ENCODE peak calls at places on chromosomes 11 and 22, in four cellular contexts. One of them, this sample, is unnamed. For H3K27me3, the result is how much of the 10 kb centered on the place peaks cover.

GRCh38 chr22:30214703-30215405 is 31.7 kb downstream of the LIF start:
- DNase-seq in H1: no peak
- DNase-seq in HepG2: no peak
- DNase-seq in GM12878: no peak
- DNase-seq in this sample: no peak

GRCh38 chr22:29784451-29785361 is 17.5 kb downstream of the UQCR10 start:
- DNase-seq in HepG2: peak
- DNase-seq in H1: no peak
- DNase-seq in GM12878: no peak
- DNase-seq in this sample: no peak

GRCh38 chr11:27466363-27466762 is 6.2 kb downstream of the LGR4 start:
- DNase-seq in GM12878: no peak
- DNase-seq in HepG2: no peak
- DNase-seq in H1: no peak
- DNase-seq in this sample: no peak

GRCh38 chr11:34405079-34405858 is 33.5 kb upstream of the CAT start:
- DNase-seq in HepG2: no peak
- DNase-seq in GM12878: peak
- DNase-seq in H1: no peak
- DNase-seq in this sample: no peak

GRCh38 chr11:122023614-122024250 is 92.3 kb downstream of the BLID start:
- DNase-seq in GM12878: no peak
- DNase-seq in H1: no peak
- DNase-seq in HepG2: no peak
- DNase-seq in this sample: no peak

GRCh38 chr11:82680252-82680651 is 53.4 kb downstream of the FAM181B start:
- DNase-seq in HepG2: no peak
- DNase-seq in GM12878: no peak
- DNase-seq in H1: no peak
- DNase-seq in this sample: no peak

GRCh38 chr22:48889887-48890692 is 937.6 kb downstream of the BRD1 start:
- DNase-seq in H1: no peak
- DNase-seq in GM12878: no peak
- DNase-seq in HepG2: no peak
- DNase-seq in this sample: no peak

GRCh38 chr11:48880021-48880441 is 103.7 kb downstream of the TRIM51G start:
- DNase-seq in H1: no peak
- DNase-seq in GM12878: no peak
- DNase-seq in HepG2: no peak
- DNase-seq in this sample: no peak

GRCh38 chr11:17780668-17781067 is 46.1 kb downstream of the KCNC1 start:
- DNase-seq in GM12878: no peak
- DNase-seq in HepG2: no peak
- DNase-seq in H1: no peak
- DNase-seq in this sample: no peak

GRCh38 chr11:20026629-20027545 is 133.4 kb downstream of the DBX1 start:
- DNase-seq in H1: peak
- DNase-seq in GM12878: no peak
- DNase-seq in HepG2: no peak
- DNase-seq in this sample: peak

GRCh38 chr22:25838960-25839741 is 97.2 kb downstream of the MYO18B start:
- DNase-seq in HepG2: no peak
- DNase-seq in GM12878: no peak
- DNase-seq in H1: no peak
- DNase-seq in this sample: no peak

GRCh38 chr11:92349478-92350156 is 125.0 kb downstream of the FAT3 start:
- DNase-seq in H1: no peak
- DNase-seq in HepG2: no peak
- DNase-seq in GM12878: no peak
- DNase-seq in this sample: no peak

GRCh38 chr11:86637976-86638375 is 34.4 kb downstream of the ME3 start:
- DNase-seq in GM12878: no peak
- DNase-seq in HepG2: no peak
- DNase-seq in H1: no peak
- DNase-seq in this sample: no peak

GRCh38 chr11:68855205-68855978 is 13.7 kb upstream of the CPT1A start:
- DNase-seq in H1: no peak
- DNase-seq in GM12878: no peak
- DNase-seq in HepG2: no peak
- DNase-seq in this sample: no peak

GRCh38 chr11:20397281-20397680 is 9.8 kb downstream of the PRMT3 start:
- DNase-seq in H1: no peak
- DNase-seq in GM12878: no peak
- DNase-seq in HepG2: peak
- DNase-seq in this sample: peak

GRCh38 chr11:92932023-92932422 is 37.4 kb upstream of the MTNR1B start:
- DNase-seq in H1: no peak
- DNase-seq in HepG2: no peak
- DNase-seq in GM12878: no peak
- DNase-seq in this sample: no peak

GRCh38 chr11:66970808-66971442 is 4.2 kb upstream of the C11orf86 start:
- DNase-seq in GM12878: no peak
- DNase-seq in H1: no peak
- DNase-seq in HepG2: peak
- DNase-seq in this sample: no peak

GRCh38 chr11:130765369-130765768 is 150.9 kb downstream of the SNX19 start:
- DNase-seq in HepG2: no peak
- DNase-seq in H1: no peak
- DNase-seq in GM12878: no peak
- DNase-seq in this sample: no peak

GRCh38 chr11:4610258-4610935 is 2.4 kb upstream of the TRIM68 start:
- DNase-seq in H1: no peak
- DNase-seq in HepG2: no peak
- DNase-seq in GM12878: no peak
- DNase-seq in this sample: no peak

GRCh38 chr11:32198053-32198452 is 107.2 kb downstream of the RCN1 start:
- DNase-seq in H1: no peak
- DNase-seq in HepG2: no peak
- DNase-seq in GM12878: no peak
- DNase-seq in this sample: no peak

DNA sequence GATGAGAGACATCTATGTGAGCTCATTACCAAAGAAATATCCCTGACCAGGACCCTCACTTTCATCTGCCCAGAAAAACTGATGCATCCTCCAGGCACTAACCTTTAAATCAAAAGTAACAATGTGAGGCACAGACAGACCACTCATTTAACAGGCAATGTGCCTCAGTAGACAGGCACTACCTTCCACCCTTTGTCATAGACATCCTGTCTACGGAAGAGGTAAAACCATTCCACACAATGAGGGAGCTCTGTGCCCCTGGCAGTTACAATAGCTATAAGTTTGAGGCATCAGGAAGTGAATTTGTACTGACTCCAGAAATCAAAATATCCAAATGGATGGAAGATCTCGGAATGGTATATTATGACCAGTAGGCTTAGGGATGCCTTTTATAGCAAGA is 6.7 kb upstream of the CAVIN3 start:
- DNase-seq in GM12878: no peak
- DNase-seq in HepG2: no peak
- DNase-seq in H1: no peak
- DNase-seq in this sample: no peak
- H3K27me3 ChIP-seq in GM12878: under half
- H3K27me3 ChIP-seq in HepG2: under half
- H3K27me3 ChIP-seq in H1: under half
- H3K27me3 ChIP-seq in this sample: under half

GRCh38 chr11:37572491-37573171 is 974.6 kb upstream of the RAG2 start:
- DNase-seq in GM12878: no peak
- DNase-seq in H1: no peak
- DNase-seq in HepG2: no peak
- DNase-seq in this sample: no peak
- TF ChIP-seq SUZ12 in GM12878: no peak
- TF ChIP-seq SUZ12 in H1: no peak
- TF ChIP-seq SUZ12 in HepG2: no peak
- TF ChIP-seq SUZ12 in this sample: no peak

DNA sequence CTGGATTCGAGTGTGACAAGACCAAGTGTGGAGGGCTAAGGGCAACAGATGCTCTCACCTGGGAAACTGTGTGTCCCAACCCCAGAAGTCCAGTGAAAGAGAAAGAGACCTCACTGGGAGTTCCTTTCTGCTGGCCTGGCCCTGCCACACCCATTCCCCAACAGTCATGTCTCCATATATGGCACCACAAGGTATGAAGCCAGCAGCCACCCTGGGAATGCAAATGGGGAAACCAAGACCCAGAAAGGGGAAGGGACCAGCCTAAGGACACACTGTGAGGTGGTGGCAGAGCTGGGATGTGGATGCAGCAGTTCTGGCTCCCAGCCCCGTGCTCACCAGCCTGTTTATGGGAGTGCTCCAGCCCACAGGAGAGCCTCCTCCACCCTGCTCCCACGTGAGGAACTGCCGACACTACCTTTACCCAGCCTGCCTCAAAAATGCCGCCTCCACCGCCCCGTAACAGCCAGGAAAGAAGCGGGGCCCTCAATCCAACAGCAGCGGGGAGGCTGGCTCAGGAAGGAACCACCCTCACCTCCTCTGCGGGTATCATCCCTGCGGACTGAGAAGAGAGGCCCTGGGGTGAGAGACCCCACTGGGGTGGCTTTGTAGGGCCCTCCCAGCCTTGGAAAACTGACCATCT is 12.6 kb downstream of the LMO1 start:
- DNase-seq in H1: no peak
- DNase-seq in GM12878: no peak
- DNase-seq in HepG2: no peak
- DNase-seq in this sample: no peak
- TF ChIP-seq ZNF274 in H1: no peak
- TF ChIP-seq ZNF274 in GM12878: no peak
- TF ChIP-seq ZNF274 in HepG2: no peak
- TF ChIP-seq ZNF274 in this sample: no peak

DNA sequence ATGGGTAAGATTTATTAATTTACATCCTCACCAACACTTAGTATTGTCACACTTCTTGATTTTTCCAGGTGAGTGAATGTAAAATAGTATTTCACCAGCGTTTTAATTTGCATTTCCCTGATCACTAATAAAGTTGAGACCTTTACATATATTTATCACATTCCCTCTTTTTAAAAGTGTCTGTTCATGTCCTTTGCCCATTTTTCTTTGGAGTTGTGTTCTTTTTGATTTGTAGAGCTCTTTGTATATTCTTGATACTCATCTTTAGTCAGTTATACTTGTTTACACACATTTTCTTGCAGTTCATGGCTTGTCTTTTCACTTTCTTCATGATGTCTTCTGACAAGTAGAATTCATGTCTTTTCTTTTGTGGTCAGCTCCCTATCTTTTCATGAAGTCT is 2.2 kb upstream of the PLAAT5 start:
- DNase-seq in HepG2: no peak
- DNase-seq in H1: no peak
- DNase-seq in GM12878: no peak
- DNase-seq in this sample: no peak
- H3K27me3 ChIP-seq in HepG2: under half
- H3K27me3 ChIP-seq in H1: under half
- H3K27me3 ChIP-seq in GM12878: under half
- H3K27me3 ChIP-seq in this sample: under half

GRCh38 chr22:44381761-44382454 is 69.2 kb upstream of the SHISAL1 start:
- DNase-seq in GM12878: no peak
- DNase-seq in H1: no peak
- DNase-seq in HepG2: no peak
- DNase-seq in this sample: no peak

GRCh38 chr22:44380716-44381500 is 68.2 kb upstream of the SHISAL1 start:
- DNase-seq in H1: no peak
- DNase-seq in GM12878: no peak
- DNase-seq in HepG2: no peak
- DNase-seq in this sample: no peak

GRCh38 chr22:44383071-44383575 is 70.4 kb upstream of the SHISAL1 start:
- DNase-seq in GM12878: no peak
- DNase-seq in HepG2: no peak
- DNase-seq in H1: no peak
- DNase-seq in this sample: no peak

GRCh38 chr22:44383652-44384562 is 71.2 kb upstream of the SHISAL1 start:
- DNase-seq in GM12878: no peak
- DNase-seq in HepG2: no peak
- DNase-seq in H1: no peak
- DNase-seq in this sample: no peak

GRCh38 chr22:44382461-44383038 is 69.8 kb upstream of the SHISAL1 start:
- DNase-seq in GM12878: no peak
- DNase-seq in HepG2: peak
- DNase-seq in H1: no peak
- DNase-seq in this sample: no peak
- TF ChIP-seq SUZ12 in GM12878: no peak
- TF ChIP-seq SUZ12 in HepG2: no peak
- TF ChIP-seq SUZ12 in H1: no peak
- TF ChIP-seq SUZ12 in this sample: no peak

DNA sequence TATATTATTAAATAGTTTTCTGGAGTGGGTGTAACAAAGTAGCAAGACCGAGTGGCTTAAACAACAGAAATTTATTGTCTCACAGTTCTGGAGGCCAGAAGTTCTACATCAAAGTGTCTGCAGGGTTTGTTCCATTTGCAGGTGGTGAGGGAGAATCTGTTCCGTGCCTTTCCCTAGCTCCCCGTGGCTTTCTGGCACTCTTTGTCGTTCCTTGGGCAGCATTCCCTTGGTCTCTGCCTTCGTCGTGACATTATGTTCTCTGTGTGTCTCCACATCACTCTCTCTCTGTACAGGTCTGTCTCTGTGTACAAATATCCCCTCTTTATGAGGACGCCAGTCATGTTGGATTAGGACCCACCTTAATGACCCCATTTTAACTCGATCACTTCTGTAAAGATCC is 38.2 kb downstream of the LDLRAD3 start:
- DNase-seq in H1: no peak
- DNase-seq in GM12878: no peak
- DNase-seq in HepG2: no peak
- DNase-seq in this sample: no peak
- TF ChIP-seq ZNF274 in H1: no peak
- TF ChIP-seq ZNF274 in GM12878: no peak
- TF ChIP-seq ZNF274 in HepG2: no peak
- TF ChIP-seq ZNF274 in this sample: no peak

DNA sequence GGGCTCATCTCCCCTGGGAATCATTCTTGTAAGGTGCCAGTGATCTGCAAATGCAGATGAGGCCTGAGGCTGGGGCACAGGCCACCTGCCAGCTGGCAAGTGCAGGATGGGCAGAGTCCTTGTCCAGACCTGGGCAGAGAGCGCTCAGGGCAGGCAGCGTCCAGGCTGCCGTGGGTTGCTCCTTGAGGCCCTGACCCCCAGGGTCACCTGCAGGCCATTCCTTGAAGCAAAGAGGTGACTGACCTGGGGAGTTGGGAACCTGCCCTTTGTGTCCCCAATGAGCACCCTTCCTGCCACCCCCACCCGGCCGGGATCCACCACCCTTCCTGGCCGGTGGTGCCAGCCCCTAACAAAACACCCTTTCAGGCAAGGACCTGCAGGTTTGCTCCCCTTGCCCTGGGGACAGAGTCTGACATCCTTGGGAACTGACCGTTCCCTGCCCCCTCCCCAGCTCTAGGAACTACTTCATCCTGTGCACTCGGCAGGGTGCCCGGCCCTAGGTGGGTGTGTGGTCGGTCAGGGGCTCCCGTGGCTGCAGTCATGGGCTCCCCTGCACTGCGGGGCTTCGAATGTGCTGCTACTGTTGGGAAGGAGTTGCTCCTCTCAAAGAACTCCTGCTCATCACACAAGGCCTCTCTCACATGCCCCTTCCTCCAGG is 28.3 kb downstream of the DUSP8 start:
- DNase-seq in GM12878: no peak
- DNase-seq in HepG2: no peak
- DNase-seq in H1: no peak
- DNase-seq in this sample: no peak
- H3K27me3 ChIP-seq in GM12878: under half
- H3K27me3 ChIP-seq in HepG2: half or more
- H3K27me3 ChIP-seq in H1: under half
- H3K27me3 ChIP-seq in this sample: half or more